ENCODE peak calls at places on chromosomes 12 and 14, in ten cellular contexts. W, E, O, B, T, H, N, P, C and Q are unnamed samples.

GRCh38 chr12:49698619-49699545 is 8.3 kb downstream of the FMNL3 start:
- DNase-seq in W (no peak), E (peak), O (peak), B (no peak), T (peak), H (no peak), N (peak), P (no peak), C (peak), Q (no peak)

GRCh38 chr14:24171422-24172260 is at the start of gene REC8:
- DNase-seq in W (peak), E (peak), O (no peak), B (peak), T (peak), H (no peak), N (peak), P (peak), C (peak), Q (no peak)

GRCh38 chr12:40692617-40693502 is 621 bp downstream of the CNTN1 start:
- DNase-seq in W (no peak), E (no peak), O (peak), B (peak), T (peak), H (no peak), N (no peak), P (no peak), C (no peak), Q (no peak)

GRCh38 chr12:68042212-68042699 is 53.0 kb downstream of the IFNG-AS1 start:
- DNase-seq in W (no peak), E (peak), O (peak), B (no peak), T (no peak), H (no peak), N (peak), P (no peak), C (no peak), Q (no peak)

GRCh38 chr14:31787377-31787776 is 226.2 kb downstream of the NUBPL start:
- DNase-seq in W (no peak), E (no peak), O (peak), B (no peak), T (no peak), H (no peak), N (peak), P (no peak), C (no peak), Q (no peak)

GRCh38 chr12:16238661-16239060 is 38.8 kb downstream of the SLC15A5 start:
- DNase-seq in W (no peak), E (no peak), O (peak), B (no peak), T (no peak), H (no peak), N (peak), P (no peak), C (no peak), Q (no peak)

GRCh38 chr12:612293-612692 is 51.0 kb downstream of the NINJ2 start:
- DNase-seq in W (no peak), E (no peak), O (no peak), B (no peak), T (no peak), H (no peak), N (no peak), P (no peak), C (no peak), Q (no peak)

GRCh38 chr12:64781374-64782029 is 22.3 kb upstream of the GNS start:
- DNase-seq in W (no peak), E (no peak), O (no peak), B (no peak), T (no peak), H (peak), N (no peak), P (no peak), C (no peak), Q (no peak)

GRCh38 chr12:78392918-78393317 is 471.7 kb upstream of the SYT1 start:
- DNase-seq in W (no peak), E (no peak), O (peak), B (no peak), T (no peak), H (no peak), N (peak), P (no peak), C (no peak), Q (no peak)

GRCh38 chr12:109304485-109304884 is 4.6 kb downstream of the FOXN4 start:
- DNase-seq in W (no peak), E (no peak), O (no peak), B (no peak), T (no peak), H (no peak), N (no peak), P (no peak), C (no peak), Q (no peak)

GRCh38 chr14:32014498-32014897 is 62.6 kb upstream of the ARHGAP5 start:
- DNase-seq in W (no peak), E (no peak), O (no peak), B (no peak), T (no peak), H (no peak), N (no peak), P (no peak), C (no peak), Q (no peak)

GRCh38 chr14:64391986-64392385 is 3.8 kb downstream of the MTHFD1 start:
- DNase-seq in W (no peak), E (no peak), O (no peak), B (no peak), T (no peak), H (no peak), N (no peak), P (no peak), C (no peak), Q (no peak)

GRCh38 chr14:64658201-64658600 is 46.0 kb upstream of the PLEKHG3 start:
- DNase-seq in W (no peak), E (no peak), O (no peak), B (peak), T (no peak), H (no peak), N (no peak), P (no peak), C (no peak), Q (no peak)

GRCh38 chr12:24711609-24712008 is 237.3 kb downstream of the BCAT1 start:
- DNase-seq in W (no peak), E (no peak), O (no peak), B (no peak), T (no peak), H (no peak), N (no peak), P (no peak), C (no peak), Q (no peak)

GRCh38 chr12:110345963-110346362 is 57.5 kb downstream of the ANAPC7 start:
- DNase-seq in W (no peak), E (no peak), O (no peak), B (no peak), T (no peak), H (no peak), N (no peak), P (no peak), C (no peak), Q (no peak)

GRCh38 chr12:121390856-121391255 is 9.1 kb upstream of the RNF34 start:
- DNase-seq in W (no peak), E (no peak), O (no peak), B (no peak), T (no peak), H (no peak), N (no peak), P (no peak), C (no peak), Q (no peak)

GRCh38 chr12:68247785-68248184 is 5.6 kb downstream of the IL22 start:
- DNase-seq in W (no peak), E (no peak), O (no peak), B (no peak), T (no peak), H (no peak), N (no peak), P (no peak), C (no peak), Q (no peak)

GRCh38 chr14:36935976-36936678 is 236.3 kb downstream of the SLC25A21 start:
- DNase-seq in W (no peak), E (no peak), O (peak), B (no peak), T (no peak), H (no peak), N (peak), P (no peak), C (no peak), Q (no peak)

GRCh38 chr12:101459642-101460346 is 15.3 kb upstream of the SPIC start:
- DNase-seq in W (no peak), E (no peak), O (peak), B (no peak), T (no peak), H (peak), N (no peak), P (no peak), C (no peak), Q (no peak)

GRCh38 chr12:49538740-49539403 is at the start of gene KCNH3:
- DNase-seq in W (peak), E (peak), O (peak), B (peak), T (peak), H (peak), N (peak), P (peak), C (peak), Q (no peak)

GRCh38 chr14:90387201-90387600 is 9.6 kb upstream of the CALM1 start:
- DNase-seq in W (no peak), E (no peak), O (no peak), B (no peak), T (no peak), H (no peak), N (no peak), P (no peak), C (no peak), Q (no peak)

GRCh38 chr12:124920353-124920935 is 6.0 kb upstream of the UBC start:
- DNase-seq in W (no peak), E (no peak), O (no peak), B (no peak), T (no peak), H (no peak), N (no peak), P (no peak), C (no peak), Q (no peak)

GRCh38 chr12:124385219-124385969 is 90.5 kb downstream of the RFLNA start:
- DNase-seq in W (no peak), E (no peak), O (peak), B (peak), T (no peak), H (no peak), N (peak), P (no peak), C (no peak), Q (peak)

GRCh38 chr12:6724409-6724797 is 557 bp downstream of the COPS7A start:
- DNase-seq in W (no peak), E (no peak), O (peak), B (no peak), T (no peak), H (no peak), N (no peak), P (no peak), C (peak), Q (no peak)

GRCh38 chr14:22549981-22550670 is 38.9 kb downstream of the DAD1 start:
- DNase-seq in W (no peak), E (peak), O (no peak), B (peak), T (no peak), H (no peak), N (peak), P (peak), C (peak), Q (peak)

GRCh38 chr12:41013921-41014642 is 174.0 kb upstream of the PDZRN4 start:
- DNase-seq in W (no peak), E (no peak), O (peak), B (no peak), T (no peak), H (no peak), N (peak), P (no peak), C (no peak), Q (no peak)

GRCh38 chr12:85805654-85806053 is 30.6 kb downstream of the RASSF9 start:
- DNase-seq in W (no peak), E (no peak), O (peak), B (no peak), T (no peak), H (no peak), N (peak), P (no peak), C (no peak), Q (no peak)